ENCODE peak calls at places on chromosome 3, in eight cellular contexts. Q is substantia nigra; U is RCC 7860; T is iPS-NIHi11; S is CD8-positive, alpha-beta T cell; O is GM23338; M is stimulated activated CD8-positive, alpha-beta memory T cell treated with anti-CD3 and anti-CD28 coated beads, Interleukin-15, amount 100 ng/mL, for 1 hour; Z is posterior vena cava. V is an unnamed sample.

GRCh38 chr3:20405731-20406130 is 219.7 kb upstream of the SGO1 start:
- DNase-seq in Q (no peak), U (no peak), T (no peak), S (no peak), O (no peak), M (no peak), Z (no peak), V (no peak)

GRCh38 chr3:20111836-20112235 is 71.6 kb downstream of the KAT2B start:
- DNase-seq in Q (no peak), U (no peak), T (no peak), S (no peak), O (peak), M (no peak), Z (no peak), V (no peak)

GRCh38 chr3:47409688-47410416 is 29.0 kb downstream of the PTPN23 start:
- DNase-seq in Q (no peak), U (no peak), T (peak), S (no peak), O (no peak), M (no peak), Z (no peak), V (no peak)

GRCh38 chr3:45180051-45180450 is 33.9 kb upstream of the CDCP1 start:
- DNase-seq in Q (no peak), U (no peak), T (no peak), S (no peak), O (no peak), M (no peak), Z (no peak), V (no peak)

GRCh38 chr3:67897686-67898336 is 243.4 kb upstream of the SUCLG2 start:
- DNase-seq in Q (no peak), U (no peak), T (no peak), S (no peak), O (no peak), M (no peak), Z (no peak), V (no peak)

GRCh38 chr3:192130534-192131132 is 596.7 kb downstream of the FGF12 start:
- DNase-seq in Q (peak), U (peak), T (peak), S (no peak), O (peak), M (no peak), Z (peak), V (peak)

GRCh38 chr3:198071602-198072285 is 111.7 kb downstream of the LMLN start:
- DNase-seq in Q (no peak), U (peak), T (peak), S (peak), O (peak), M (no peak), Z (no peak), V (peak)

GRCh38 chr3:55481918-55482495 is 5.1 kb downstream of the WNT5A start:
- DNase-seq in Q (no peak), U (no peak), T (no peak), S (no peak), O (peak), M (no peak), Z (no peak), V (peak)

GRCh38 chr3:55467099-55467498 is 20.0 kb downstream of the WNT5A start:
- DNase-seq in Q (no peak), U (no peak), T (no peak), S (no peak), O (no peak), M (no peak), Z (no peak), V (no peak)

GRCh38 chr3:43733459-43734384 is 43.0 kb downstream of the ABHD5 start:
- DNase-seq in Q (peak), U (no peak), T (peak), S (no peak), O (peak), M (no peak), Z (no peak), V (no peak)

GRCh38 chr3:27105904-27106303 is 263.3 kb downstream of the NEK10 start:
- DNase-seq in Q (no peak), U (no peak), T (peak), S (no peak), O (peak), M (no peak), Z (no peak), V (peak)

GRCh38 chr3:52087728-52088127 is 31.4 kb upstream of the DUSP7 start:
- DNase-seq in Q (no peak), U (no peak), T (no peak), S (no peak), O (no peak), M (no peak), Z (peak), V (no peak)

GRCh38 chr3:133927543-133928066 is 31.9 kb upstream of the RAB6B start:
- DNase-seq in Q (peak), U (no peak), T (peak), S (peak), O (peak), M (peak), Z (peak), V (peak)

GRCh38 chr3:153614563-153614962 is 452.5 kb downstream of the RAP2B start:
- DNase-seq in Q (no peak), U (no peak), T (no peak), S (no peak), O (no peak), M (no peak), Z (no peak), V (no peak)

GRCh38 chr3:128804017-128804816 is 75.2 kb upstream of the ACAD9 start:
- DNase-seq in Q (no peak), U (peak), T (no peak), S (peak), O (peak), M (no peak), Z (no peak), V (peak)

GRCh38 chr3:52280046-52280445 is 1.6 kb upstream of the WDR82 start:
- DNase-seq in Q (peak), U (no peak), T (no peak), S (no peak), O (no peak), M (no peak), Z (no peak), V (no peak)